ENCODE peak calls at places on chromosomes 16 and 17, in seven cellular contexts. One of them, this sample, is unnamed.

GRCh38 chr16:86925067-86925791 is 346.9 kb downstream of the FOXL1 start:
- DNase-seq in lung: no peak
- DNase-seq in fibroblast of lung: peak
- DNase-seq in BJ: no peak
- DNase-seq in lower lobe of right lung: no peak
- DNase-seq in astrocyte of the cerebellum: peak
- DNase-seq in stomach: no peak
- DNase-seq in this sample: no peak

GRCh38 chr17:59513934-59514841 is 51.2 kb upstream of the DHX40 start:
- DNase-seq in lung: peak
- DNase-seq in fibroblast of lung: peak
- DNase-seq in BJ: no peak
- DNase-seq in lower lobe of right lung: peak
- DNase-seq in astrocyte of the cerebellum: peak
- DNase-seq in stomach: peak
- DNase-seq in this sample: no peak

GRCh38 chr17:33137411-33137810 is 145.8 kb downstream of the SPACA3 start:
- DNase-seq in lung: no peak
- DNase-seq in fibroblast of lung: no peak
- DNase-seq in BJ: no peak
- DNase-seq in lower lobe of right lung: no peak
- DNase-seq in astrocyte of the cerebellum: peak
- DNase-seq in stomach: no peak
- DNase-seq in this sample: no peak

GRCh38 chr16:2483160-2483559 is 8.2 kb downstream of the TBC1D24 start:
- DNase-seq in lung: no peak
- DNase-seq in fibroblast of lung: no peak
- DNase-seq in BJ: no peak
- DNase-seq in lower lobe of right lung: peak
- DNase-seq in astrocyte of the cerebellum: no peak
- DNase-seq in stomach: no peak
- DNase-seq in this sample: no peak

GRCh38 chr16:75054556-75054947 is 55.7 kb downstream of the ZNRF1 start:
- DNase-seq in lung: no peak
- DNase-seq in fibroblast of lung: no peak
- DNase-seq in BJ: no peak
- DNase-seq in lower lobe of right lung: no peak
- DNase-seq in astrocyte of the cerebellum: no peak
- DNase-seq in stomach: no peak
- DNase-seq in this sample: no peak

GRCh38 chr16:61590577-61590976 is 445.7 kb downstream of the CDH8 start:
- DNase-seq in lung: no peak
- DNase-seq in fibroblast of lung: no peak
- DNase-seq in BJ: no peak
- DNase-seq in lower lobe of right lung: no peak
- DNase-seq in astrocyte of the cerebellum: no peak
- DNase-seq in stomach: no peak
- DNase-seq in this sample: no peak

GRCh38 chr16:972316-973002 is 1.7 kb upstream of the LMF1 start:
- DNase-seq in lung: no peak
- DNase-seq in fibroblast of lung: no peak
- DNase-seq in BJ: no peak
- DNase-seq in lower lobe of right lung: no peak
- DNase-seq in astrocyte of the cerebellum: no peak
- DNase-seq in stomach: peak
- DNase-seq in this sample: no peak

GRCh38 chr17:78537217-78537860 is 39.9 kb downstream of the DNAH17 start:
- DNase-seq in lung: no peak
- DNase-seq in fibroblast of lung: no peak
- DNase-seq in BJ: no peak
- DNase-seq in lower lobe of right lung: no peak
- DNase-seq in astrocyte of the cerebellum: no peak
- DNase-seq in stomach: no peak
- DNase-seq in this sample: no peak

GRCh38 chr16:74984194-74984669 is 691 bp downstream of the WDR59 start:
- DNase-seq in lung: no peak
- DNase-seq in fibroblast of lung: no peak
- DNase-seq in BJ: no peak
- DNase-seq in lower lobe of right lung: no peak
- DNase-seq in astrocyte of the cerebellum: no peak
- DNase-seq in stomach: no peak
- DNase-seq in this sample: no peak

GRCh38 chr17:77723071-77723908 is 235.2 kb upstream of the TNRC6C start:
- DNase-seq in lung: no peak
- DNase-seq in fibroblast of lung: no peak
- DNase-seq in BJ: no peak
- DNase-seq in lower lobe of right lung: no peak
- DNase-seq in astrocyte of the cerebellum: no peak
- DNase-seq in stomach: no peak
- DNase-seq in this sample: no peak

GRCh38 chr16:72501739-72502653 is 330.0 kb upstream of the PMFBP1 start:
- DNase-seq in lung: peak
- DNase-seq in fibroblast of lung: peak
- DNase-seq in BJ: no peak
- DNase-seq in lower lobe of right lung: no peak
- DNase-seq in astrocyte of the cerebellum: peak
- DNase-seq in stomach: peak
- DNase-seq in this sample: peak

GRCh38 chr16:83878838-83879237 is 20.1 kb upstream of the MLYCD start:
- DNase-seq in lung: no peak
- DNase-seq in fibroblast of lung: peak
- DNase-seq in BJ: no peak
- DNase-seq in lower lobe of right lung: no peak
- DNase-seq in astrocyte of the cerebellum: peak
- DNase-seq in stomach: no peak
- DNase-seq in this sample: peak

GRCh38 chr17:81034168-81034777 is 678 bp upstream of the BAIAP2 start:
- DNase-seq in lung: no peak
- DNase-seq in fibroblast of lung: no peak
- DNase-seq in BJ: no peak
- DNase-seq in lower lobe of right lung: no peak
- DNase-seq in astrocyte of the cerebellum: no peak
- DNase-seq in stomach: no peak
- DNase-seq in this sample: no peak

GRCh38 chr17:81035389-81036127 is 607 bp downstream of the BAIAP2 start:
- DNase-seq in lung: no peak
- DNase-seq in fibroblast of lung: peak
- DNase-seq in BJ: no peak
- DNase-seq in lower lobe of right lung: peak
- DNase-seq in astrocyte of the cerebellum: no peak
- DNase-seq in stomach: no peak
- DNase-seq in this sample: no peak

GRCh38 chr17:81036128-81036891 is 1.4 kb downstream of the BAIAP2 start:
- DNase-seq in lung: no peak
- DNase-seq in fibroblast of lung: no peak
- DNase-seq in BJ: no peak
- DNase-seq in lower lobe of right lung: peak
- DNase-seq in astrocyte of the cerebellum: no peak
- DNase-seq in stomach: no peak
- DNase-seq in this sample: no peak

GRCh38 chr17:81033535-81034167 is 1.3 kb upstream of the BAIAP2 start:
- DNase-seq in lung: no peak
- DNase-seq in fibroblast of lung: no peak
- DNase-seq in BJ: no peak
- DNase-seq in lower lobe of right lung: peak
- DNase-seq in astrocyte of the cerebellum: no peak
- DNase-seq in stomach: no peak
- DNase-seq in this sample: no peak

GRCh38 chr17:81034779-81035388 is at the start of gene BAIAP2:
- DNase-seq in lung: peak
- DNase-seq in fibroblast of lung: peak
- DNase-seq in BJ: no peak
- DNase-seq in lower lobe of right lung: peak
- DNase-seq in astrocyte of the cerebellum: peak
- DNase-seq in stomach: peak
- DNase-seq in this sample: peak
- H3K4me3 ChIP-seq in lung: peak
- H3K4me3 ChIP-seq in fibroblast of lung: peak
- H3K4me3 ChIP-seq in BJ: peak
- H3K4me3 ChIP-seq in lower lobe of right lung: peak
- H3K4me3 ChIP-seq in astrocyte of the cerebellum: peak
- H3K4me3 ChIP-seq in stomach: peak
- H3K4me3 ChIP-seq in this sample: peak

GRCh38 chr17:71084219-71084618 is 914.9 kb downstream of the KCNJ2 start:
- DNase-seq in lung: peak
- DNase-seq in fibroblast of lung: peak
- DNase-seq in BJ: no peak
- DNase-seq in lower lobe of right lung: peak
- DNase-seq in astrocyte of the cerebellum: no peak
- DNase-seq in stomach: peak
- DNase-seq in this sample: no peak

GRCh38 chr17:71081666-71082065 is 912.3 kb downstream of the KCNJ2 start:
- DNase-seq in lung: no peak
- DNase-seq in fibroblast of lung: no peak
- DNase-seq in BJ: no peak
- DNase-seq in lower lobe of right lung: no peak
- DNase-seq in astrocyte of the cerebellum: no peak
- DNase-seq in stomach: no peak
- DNase-seq in this sample: no peak

GRCh38 chr17:71084838-71085237 is 915.5 kb downstream of the KCNJ2 start:
- DNase-seq in lung: no peak
- DNase-seq in fibroblast of lung: no peak
- DNase-seq in BJ: no peak
- DNase-seq in lower lobe of right lung: no peak
- DNase-seq in astrocyte of the cerebellum: no peak
- DNase-seq in stomach: no peak
- DNase-seq in this sample: no peak

GRCh38 chr17:71080937-71081336 is 911.6 kb downstream of the KCNJ2 start:
- DNase-seq in lung: no peak
- DNase-seq in fibroblast of lung: no peak
- DNase-seq in BJ: no peak
- DNase-seq in lower lobe of right lung: no peak
- DNase-seq in astrocyte of the cerebellum: no peak
- DNase-seq in stomach: no peak
- DNase-seq in this sample: no peak

GRCh38 chr17:71085238-71086033 is 916.1 kb downstream of the KCNJ2 start:
- DNase-seq in lung: peak
- DNase-seq in fibroblast of lung: peak
- DNase-seq in BJ: no peak
- DNase-seq in lower lobe of right lung: no peak
- DNase-seq in astrocyte of the cerebellum: no peak
- DNase-seq in stomach: peak
- DNase-seq in this sample: no peak
- TF ChIP-seq CTCF in lung: no peak
- TF ChIP-seq CTCF in fibroblast of lung: peak
- TF ChIP-seq CTCF in BJ: no peak
- TF ChIP-seq CTCF in lower lobe of right lung: no peak
- TF ChIP-seq CTCF in astrocyte of the cerebellum: no peak
- TF ChIP-seq CTCF in stomach: no peak
- TF ChIP-seq CTCF in this sample: peak

GRCh38 chr16:79601092-79601977 is 798 bp upstream of the MAF start:
- DNase-seq in lung: peak
- DNase-seq in fibroblast of lung: peak
- DNase-seq in BJ: no peak
- DNase-seq in lower lobe of right lung: peak
- DNase-seq in astrocyte of the cerebellum: no peak
- DNase-seq in stomach: peak
- DNase-seq in this sample: no peak

GRCh38 chr16:79602615-79603014 is 2.1 kb upstream of the MAF start:
- DNase-seq in lung: no peak
- DNase-seq in fibroblast of lung: no peak
- DNase-seq in BJ: no peak
- DNase-seq in lower lobe of right lung: no peak
- DNase-seq in astrocyte of the cerebellum: no peak
- DNase-seq in stomach: no peak
- DNase-seq in this sample: no peak

GRCh38 chr16:79599837-79600635 is 501 bp downstream of the MAF start:
- DNase-seq in lung: no peak
- DNase-seq in fibroblast of lung: peak
- DNase-seq in BJ: no peak
- DNase-seq in lower lobe of right lung: peak
- DNase-seq in astrocyte of the cerebellum: no peak
- DNase-seq in stomach: peak
- DNase-seq in this sample: no peak

GRCh38 chr16:79600636-79601091 is at the start of gene MAF:
- DNase-seq in lung: peak
- DNase-seq in fibroblast of lung: peak
- DNase-seq in BJ: peak
- DNase-seq in lower lobe of right lung: peak
- DNase-seq in astrocyte of the cerebellum: peak
- DNase-seq in stomach: peak
- DNase-seq in this sample: peak

GRCh38 chr16:79601978-79602609 is 1.6 kb upstream of the MAF start:
- DNase-seq in lung: peak
- DNase-seq in fibroblast of lung: peak
- DNase-seq in BJ: no peak
- DNase-seq in lower lobe of right lung: peak
- DNase-seq in astrocyte of the cerebellum: peak
- DNase-seq in stomach: peak
- DNase-seq in this sample: peak
- H3K4me3 ChIP-seq in lung: no peak
- H3K4me3 ChIP-seq in fibroblast of lung: peak
- H3K4me3 ChIP-seq in BJ: peak
- H3K4me3 ChIP-seq in lower lobe of right lung: peak
- H3K4me3 ChIP-seq in astrocyte of the cerebellum: peak
- H3K4me3 ChIP-seq in stomach: peak
- H3K4me3 ChIP-seq in this sample: no peak

DNA sequence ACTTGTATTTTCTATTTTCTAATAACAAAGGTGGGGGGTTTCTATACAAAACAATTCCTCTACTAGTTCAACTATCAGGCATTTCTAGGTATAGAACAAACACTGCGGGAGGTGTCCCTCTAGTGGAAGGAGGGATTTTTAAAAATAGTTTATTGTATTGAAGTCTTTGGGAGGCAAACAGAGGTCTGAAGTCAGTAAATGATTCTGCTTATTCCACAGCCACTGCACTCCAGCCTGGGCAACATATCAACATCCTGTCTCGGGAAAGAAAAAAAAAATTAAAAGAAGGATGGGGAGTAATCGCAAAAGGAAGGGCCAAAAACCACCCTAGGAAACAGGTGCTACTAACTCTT is 648 bp upstream of the ERCC4 start:
- DNase-seq in lung: no peak
- DNase-seq in fibroblast of lung: peak
- DNase-seq in BJ: no peak
- DNase-seq in lower lobe of right lung: no peak
- DNase-seq in astrocyte of the cerebellum: peak
- DNase-seq in stomach: no peak
- DNase-seq in this sample: no peak
- TF ChIP-seq CTCF in lung: no peak
- TF ChIP-seq CTCF in fibroblast of lung: peak
- TF ChIP-seq CTCF in BJ: peak
- TF ChIP-seq CTCF in lower lobe of right lung: no peak
- TF ChIP-seq CTCF in astrocyte of the cerebellum: no peak
- TF ChIP-seq CTCF in stomach: no peak
- TF ChIP-seq CTCF in this sample: peak

GRCh38 chr16:25546781-25547180 is 145.0 kb upstream of the HS3ST4 start:
- DNase-seq in lung: no peak
- DNase-seq in fibroblast of lung: no peak
- DNase-seq in BJ: no peak
- DNase-seq in lower lobe of right lung: no peak
- DNase-seq in astrocyte of the cerebellum: no peak
- DNase-seq in stomach: no peak
- DNase-seq in this sample: no peak
- H3K4me3 ChIP-seq in lung: no peak
- H3K4me3 ChIP-seq in fibroblast of lung: no peak
- H3K4me3 ChIP-seq in BJ: no peak
- H3K4me3 ChIP-seq in lower lobe of right lung: no peak
- H3K4me3 ChIP-seq in astrocyte of the cerebellum: no peak
- H3K4me3 ChIP-seq in stomach: no peak
- H3K4me3 ChIP-seq in this sample: no peak

GRCh38 chr16:27511657-27512056 is 38.1 kb downstream of the GTF3C1 start:
- DNase-seq in lung: no peak
- DNase-seq in fibroblast of lung: no peak
- DNase-seq in BJ: no peak
- DNase-seq in lower lobe of right lung: no peak
- DNase-seq in astrocyte of the cerebellum: no peak
- DNase-seq in stomach: no peak
- DNase-seq in this sample: no peak
- TF ChIP-seq CTCF in lung: no peak
- TF ChIP-seq CTCF in fibroblast of lung: no peak
- TF ChIP-seq CTCF in BJ: no peak
- TF ChIP-seq CTCF in lower lobe of right lung: no peak
- TF ChIP-seq CTCF in astrocyte of the cerebellum: no peak
- TF ChIP-seq CTCF in stomach: no peak
- TF ChIP-seq CTCF in this sample: no peak